ENCODE peak calls at places on chromosomes 3 and 15, in five cellular contexts. One of them, this sample, is unnamed.

GRCh38 chr3:150920236-150920635 is 15.0 kb upstream of the MINDY4B start:
- DNase-seq in CD4-positive, alpha-beta memory T cell: no peak
- DNase-seq in SK-N-SH: no peak
- DNase-seq in foreskin fibroblast: no peak
- DNase-seq in skeletal muscle cell: no peak
- DNase-seq in this sample: no peak

GRCh38 chr3:157369712-157370447 is 66.8 kb upstream of the PTX3 start:
- DNase-seq in foreskin fibroblast: no peak
- DNase-seq in skeletal muscle cell: peak; percentile 61
- DNase-seq in SK-N-SH: no peak
- DNase-seq in CD4-positive, alpha-beta memory T cell: no peak
- DNase-seq in this sample: no peak

GRCh38 chr15:77901251-77901881 is 176.1 kb downstream of the TBC1D2B start:
- DNase-seq in SK-N-SH: no peak
- DNase-seq in CD4-positive, alpha-beta memory T cell: no peak
- DNase-seq in foreskin fibroblast: no peak
- DNase-seq in skeletal muscle cell: no peak
- DNase-seq in this sample: peak; percentile 6

GRCh38 chr3:11739712-11740111 is 96.0 kb upstream of the VGLL4 start:
- DNase-seq in foreskin fibroblast: no peak
- DNase-seq in skeletal muscle cell: no peak
- DNase-seq in CD4-positive, alpha-beta memory T cell: no peak
- DNase-seq in SK-N-SH: no peak
- DNase-seq in this sample: no peak

GRCh38 chr3:148513066-148513671 is 184.5 kb upstream of the AGTR1 start:
- DNase-seq in SK-N-SH: no peak
- DNase-seq in CD4-positive, alpha-beta memory T cell: no peak
- DNase-seq in foreskin fibroblast: no peak
- DNase-seq in skeletal muscle cell: no peak
- DNase-seq in this sample: no peak

GRCh38 chr15:62649793-62650420 is 392.6 kb upstream of the TPM1 start:
- DNase-seq in foreskin fibroblast: peak; percentile 38
- DNase-seq in CD4-positive, alpha-beta memory T cell: no peak
- DNase-seq in skeletal muscle cell: no peak
- DNase-seq in SK-N-SH: no peak
- DNase-seq in this sample: no peak

GRCh38 chr3:32681811-32682210 is 3.2 kb upstream of the CNOT10 start:
- DNase-seq in foreskin fibroblast: no peak
- DNase-seq in SK-N-SH: no peak
- DNase-seq in CD4-positive, alpha-beta memory T cell: no peak
- DNase-seq in skeletal muscle cell: no peak
- DNase-seq in this sample: no peak

GRCh38 chr3:134367869-134368750 is 6.1 kb downstream of the AMOTL2 start:
- DNase-seq in skeletal muscle cell: no peak
- DNase-seq in foreskin fibroblast: no peak
- DNase-seq in SK-N-SH: no peak
- DNase-seq in CD4-positive, alpha-beta memory T cell: no peak
- DNase-seq in this sample: no peak

GRCh38 chr3:31880020-31880419 is 101.0 kb downstream of the OSBPL10 start:
- DNase-seq in CD4-positive, alpha-beta memory T cell: no peak
- DNase-seq in SK-N-SH: no peak
- DNase-seq in skeletal muscle cell: no peak
- DNase-seq in foreskin fibroblast: peak; percentile 35
- DNase-seq in this sample: no peak

GRCh38 chr3:184156522-184156955 is 1.4 kb downstream of the DVL3 start:
- DNase-seq in skeletal muscle cell: peak; percentile 36
- DNase-seq in foreskin fibroblast: no peak
- DNase-seq in CD4-positive, alpha-beta memory T cell: no peak
- DNase-seq in SK-N-SH: peak; percentile 78
- DNase-seq in this sample: peak; percentile 45

GRCh38 chr3:184977796-184978195 is 165.8 kb downstream of the VPS8 start:
- DNase-seq in SK-N-SH: no peak
- DNase-seq in CD4-positive, alpha-beta memory T cell: no peak
- DNase-seq in foreskin fibroblast: no peak
- DNase-seq in skeletal muscle cell: no peak
- DNase-seq in this sample: no peak

GRCh38 chr3:13507247-13507790 is 27.2 kb downstream of the HDAC11 start:
- DNase-seq in SK-N-SH: no peak
- DNase-seq in CD4-positive, alpha-beta memory T cell: no peak
- DNase-seq in foreskin fibroblast: no peak
- DNase-seq in skeletal muscle cell: no peak
- DNase-seq in this sample: no peak

GRCh38 chr15:75648156-75649000 is 666 bp downstream of the SNX33 start:
- DNase-seq in foreskin fibroblast: peak; percentile 32
- DNase-seq in skeletal muscle cell: no peak
- DNase-seq in CD4-positive, alpha-beta memory T cell: no peak
- DNase-seq in SK-N-SH: peak; percentile 77
- DNase-seq in this sample: no peak

GRCh38 chr3:151144756-151145155 is 58.3 kb downstream of the GPR171 start:
- DNase-seq in SK-N-SH: no peak
- DNase-seq in skeletal muscle cell: no peak
- DNase-seq in foreskin fibroblast: no peak
- DNase-seq in CD4-positive, alpha-beta memory T cell: no peak
- DNase-seq in this sample: no peak

GRCh38 chr3:129608087-129608935 is 1.8 kb upstream of the PLXND1 start:
- DNase-seq in foreskin fibroblast: no peak
- DNase-seq in CD4-positive, alpha-beta memory T cell: no peak
- DNase-seq in skeletal muscle cell: no peak
- DNase-seq in SK-N-SH: peak; percentile 72
- DNase-seq in this sample: peak; percentile 54

GRCh38 chr3:99645277-99646106 is 7.1 kb downstream of the COL8A1 start:
- DNase-seq in skeletal muscle cell: peak; percentile 71
- DNase-seq in SK-N-SH: peak; percentile 23
- DNase-seq in foreskin fibroblast: no peak
- DNase-seq in CD4-positive, alpha-beta memory T cell: no peak
- DNase-seq in this sample: peak; percentile 27

GRCh38 chr15:96403071-96403470 is 72.6 kb downstream of the NR2F2 start:
- DNase-seq in skeletal muscle cell: no peak
- DNase-seq in SK-N-SH: no peak
- DNase-seq in CD4-positive, alpha-beta memory T cell: no peak
- DNase-seq in foreskin fibroblast: no peak
- DNase-seq in this sample: no peak

GRCh38 chr3:149004622-149005021 is 13.3 kb downstream of the GYG1 start:
- DNase-seq in foreskin fibroblast: peak; percentile 26
- DNase-seq in skeletal muscle cell: peak; percentile 67
- DNase-seq in CD4-positive, alpha-beta memory T cell: no peak
- DNase-seq in SK-N-SH: no peak
- DNase-seq in this sample: no peak

GRCh38 chr15:78212546-78213424 is 21.6 kb downstream of the ACSBG1 start:
- DNase-seq in SK-N-SH: peak; percentile 58
- DNase-seq in skeletal muscle cell: peak; percentile 40
- DNase-seq in CD4-positive, alpha-beta memory T cell: no peak
- DNase-seq in foreskin fibroblast: peak; percentile 74
- DNase-seq in this sample: peak; percentile 91

GRCh38 chr15:69081310-69082004 is 67.0 kb downstream of the NOX5 start:
- DNase-seq in skeletal muscle cell: peak; percentile 14
- DNase-seq in CD4-positive, alpha-beta memory T cell: no peak
- DNase-seq in foreskin fibroblast: peak; percentile 30
- DNase-seq in SK-N-SH: no peak
- DNase-seq in this sample: peak; percentile 32

GRCh38 chr3:39407259-39407629 is 724 bp downstream of the RPSA start:
- DNase-seq in skeletal muscle cell: no peak
- DNase-seq in SK-N-SH: no peak
- DNase-seq in foreskin fibroblast: no peak
- DNase-seq in CD4-positive, alpha-beta memory T cell: no peak
- DNase-seq in this sample: no peak

GRCh38 chr3:45819543-45819942 is 22.4 kb downstream of the LZTFL1 start:
- DNase-seq in CD4-positive, alpha-beta memory T cell: no peak
- DNase-seq in skeletal muscle cell: no peak
- DNase-seq in SK-N-SH: no peak
- DNase-seq in foreskin fibroblast: peak; percentile 49
- DNase-seq in this sample: no peak

GRCh38 chr3:161851941-161852566 is 355.4 kb downstream of the OTOL1 start:
- DNase-seq in CD4-positive, alpha-beta memory T cell: no peak
- DNase-seq in skeletal muscle cell: no peak
- DNase-seq in SK-N-SH: peak; percentile 22
- DNase-seq in foreskin fibroblast: no peak
- DNase-seq in this sample: peak; percentile 69

GRCh38 chr15:25989327-25989726 is 126.2 kb upstream of the ATP10A start:
- DNase-seq in foreskin fibroblast: no peak
- DNase-seq in skeletal muscle cell: no peak
- DNase-seq in CD4-positive, alpha-beta memory T cell: no peak
- DNase-seq in SK-N-SH: no peak
- DNase-seq in this sample: peak; percentile 6

GRCh38 chr3:20912406-20912805 is 726.4 kb upstream of the SGO1 start:
- DNase-seq in skeletal muscle cell: no peak
- DNase-seq in foreskin fibroblast: no peak
- DNase-seq in SK-N-SH: no peak
- DNase-seq in CD4-positive, alpha-beta memory T cell: no peak
- DNase-seq in this sample: no peak

GRCh38 chr3:147411777-147412176 is 2.6 kb downstream of the ZIC1 start:
- DNase-seq in skeletal muscle cell: no peak
- DNase-seq in CD4-positive, alpha-beta memory T cell: no peak
- DNase-seq in SK-N-SH: no peak
- DNase-seq in foreskin fibroblast: no peak
- DNase-seq in this sample: no peak

GRCh38 chr3:147409143-147410121 is at the start of gene ZIC1:
- DNase-seq in CD4-positive, alpha-beta memory T cell: no peak
- DNase-seq in SK-N-SH: peak; percentile 93
- DNase-seq in skeletal muscle cell: no peak
- DNase-seq in foreskin fibroblast: no peak
- DNase-seq in this sample: no peak

GRCh38 chr3:147410518-147411234 is 1.5 kb downstream of the ZIC1 start:
- DNase-seq in SK-N-SH: no peak
- DNase-seq in skeletal muscle cell: peak; percentile 33
- DNase-seq in CD4-positive, alpha-beta memory T cell: peak; percentile 14
- DNase-seq in foreskin fibroblast: peak; percentile 34
- DNase-seq in this sample: no peak

GRCh38 chr3:147411235-147411607 is 2.1 kb downstream of the ZIC1 start:
- DNase-seq in SK-N-SH: no peak
- DNase-seq in CD4-positive, alpha-beta memory T cell: no peak
- DNase-seq in skeletal muscle cell: no peak
- DNase-seq in foreskin fibroblast: no peak
- DNase-seq in this sample: no peak

GRCh38 chr3:147410126-147410517 is 957 bp downstream of the ZIC1 start:
- DNase-seq in skeletal muscle cell: no peak
- DNase-seq in CD4-positive, alpha-beta memory T cell: no peak
- DNase-seq in SK-N-SH: no peak
- DNase-seq in foreskin fibroblast: no peak
- DNase-seq in this sample: no peak
- H3K4me3 ChIP-seq in skeletal muscle cell: peak overlapping the region; percentile 53
- H3K4me3 ChIP-seq in CD4-positive, alpha-beta memory T cell: no peak overlapping the region
- H3K4me3 ChIP-seq in SK-N-SH: no peak overlapping the region
- H3K4me3 ChIP-seq in foreskin fibroblast: peak overlapping the region; percentile 50
- H3K4me3 ChIP-seq in this sample: no peak overlapping the region

GRCh38 chr3:43769097-43769470 is 78.3 kb downstream of the ABHD5 start:
- DNase-seq in SK-N-SH: no peak
- DNase-seq in CD4-positive, alpha-beta memory T cell: no peak
- DNase-seq in skeletal muscle cell: no peak
- DNase-seq in foreskin fibroblast: no peak
- DNase-seq in this sample: no peak

GRCh38 chr3:43770426-43771103 is 79.8 kb downstream of the ABHD5 start:
- DNase-seq in skeletal muscle cell: no peak
- DNase-seq in CD4-positive, alpha-beta memory T cell: peak; percentile 37
- DNase-seq in SK-N-SH: peak; percentile 85
- DNase-seq in foreskin fibroblast: no peak
- DNase-seq in this sample: peak; percentile 84

GRCh38 chr3:43766672-43767465 is 76.1 kb downstream of the ABHD5 start:
- DNase-seq in skeletal muscle cell: no peak
- DNase-seq in CD4-positive, alpha-beta memory T cell: no peak
- DNase-seq in SK-N-SH: no peak
- DNase-seq in foreskin fibroblast: peak; percentile 82
- DNase-seq in this sample: no peak

GRCh38 chr3:43768594-43768993 is 77.9 kb downstream of the ABHD5 start:
- DNase-seq in foreskin fibroblast: peak; percentile 88
- DNase-seq in skeletal muscle cell: peak; percentile 70
- DNase-seq in CD4-positive, alpha-beta memory T cell: no peak
- DNase-seq in SK-N-SH: no peak
- DNase-seq in this sample: no peak

GRCh38 chr3:43769471-43770425 is 79.0 kb downstream of the ABHD5 start:
- DNase-seq in skeletal muscle cell: peak; percentile 84
- DNase-seq in CD4-positive, alpha-beta memory T cell: peak; percentile 65
- DNase-seq in SK-N-SH: peak; percentile 81
- DNase-seq in foreskin fibroblast: peak; percentile 96
- DNase-seq in this sample: peak; percentile 93
- H3K4me3 ChIP-seq in skeletal muscle cell: peak overlapping the region; percentile 41
- H3K4me3 ChIP-seq in CD4-positive, alpha-beta memory T cell: no peak overlapping the region
- H3K4me3 ChIP-seq in SK-N-SH: peak overlapping the region; percentile 49
- H3K4me3 ChIP-seq in foreskin fibroblast: peak overlapping the region; percentile 46
- H3K4me3 ChIP-seq in this sample: peak overlapping the region; percentile 22

GRCh38 chr15:89496155-89497098 is at the start of gene RHCG:
- DNase-seq in SK-N-SH: peak; percentile 61
- DNase-seq in foreskin fibroblast: peak; percentile 16
- DNase-seq in CD4-positive, alpha-beta memory T cell: no peak
- DNase-seq in skeletal muscle cell: no peak
- DNase-seq in this sample: peak; percentile 70
- H3K4me3 ChIP-seq in SK-N-SH: peak within 1 kb of the TSS; percentile 46
- H3K4me3 ChIP-seq in foreskin fibroblast: peak within 1 kb of the TSS; percentile 28
- H3K4me3 ChIP-seq in CD4-positive, alpha-beta memory T cell: no peak within 1 kb of the TSS
- H3K4me3 ChIP-seq in skeletal muscle cell: peak within 1 kb of the TSS; percentile 24
- H3K4me3 ChIP-seq in this sample: peak within 1 kb of the TSS; percentile 59

GRCh38 chr15:101487060-101487459 is 2.4 kb downstream of the PCSK6 start:
- DNase-seq in SK-N-SH: no peak
- DNase-seq in skeletal muscle cell: no peak
- DNase-seq in CD4-positive, alpha-beta memory T cell: no peak
- DNase-seq in foreskin fibroblast: no peak
- DNase-seq in this sample: no peak

GRCh38 chr15:101489633-101490407 is at the start of gene PCSK6:
- DNase-seq in CD4-positive, alpha-beta memory T cell: no peak
- DNase-seq in skeletal muscle cell: no peak
- DNase-seq in SK-N-SH: peak; percentile 87
- DNase-seq in foreskin fibroblast: no peak
- DNase-seq in this sample: peak; percentile 58

GRCh38 chr15:101489236-101489632 is 273 bp downstream of the PCSK6 start:
- DNase-seq in CD4-positive, alpha-beta memory T cell: no peak
- DNase-seq in foreskin fibroblast: no peak
- DNase-seq in skeletal muscle cell: no peak
- DNase-seq in SK-N-SH: peak; percentile 90
- DNase-seq in this sample: peak; percentile 74

GRCh38 chr15:101490408-101490891 is 943 bp upstream of the PCSK6 start:
- DNase-seq in CD4-positive, alpha-beta memory T cell: no peak
- DNase-seq in skeletal muscle cell: no peak
- DNase-seq in SK-N-SH: no peak
- DNase-seq in foreskin fibroblast: no peak
- DNase-seq in this sample: no peak

DNA sequence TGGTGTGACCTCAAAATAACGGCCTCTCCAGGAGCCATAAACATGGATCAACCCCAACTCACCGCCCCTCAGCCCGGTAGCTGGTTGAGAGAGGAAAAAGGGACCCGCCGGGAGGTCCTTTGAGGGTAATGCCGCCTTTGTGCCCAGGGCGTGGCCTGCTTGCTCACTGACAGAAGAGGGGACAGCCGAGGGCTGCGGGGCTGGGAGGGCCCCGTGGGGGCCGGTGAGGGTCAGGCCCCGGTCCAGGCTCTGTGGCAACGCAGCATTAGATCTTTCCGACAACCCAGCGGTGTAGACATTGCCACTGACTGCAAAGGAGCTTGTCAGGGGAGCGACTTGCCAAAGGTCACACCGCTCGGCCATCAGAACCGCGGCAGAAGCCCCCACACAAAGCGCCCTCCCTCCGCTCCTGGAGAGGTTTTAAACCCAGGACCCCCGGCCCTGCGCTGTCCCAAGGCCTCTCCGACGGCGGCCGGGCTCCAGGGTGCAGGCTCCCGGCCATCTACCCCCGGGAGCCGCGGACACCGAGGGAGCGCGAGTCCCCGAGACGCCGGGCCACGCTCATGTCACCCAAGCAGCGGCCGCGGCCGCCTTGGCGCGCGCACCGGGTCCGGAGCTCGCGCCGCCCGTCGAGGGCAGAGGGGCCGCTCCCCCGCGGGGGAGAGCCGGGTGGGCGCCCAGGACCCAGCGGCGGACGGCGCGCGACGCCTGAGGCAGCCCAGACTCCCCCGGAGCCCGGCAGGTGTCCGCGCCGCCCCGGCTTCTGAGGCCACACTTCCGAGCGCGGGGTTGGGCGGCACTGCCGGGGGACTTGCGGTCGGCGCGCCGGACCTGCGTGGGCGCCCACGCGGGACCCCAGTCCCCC is 975 bp downstream of the PCSK6 start:
- DNase-seq in SK-N-SH: peak; percentile 74
- DNase-seq in CD4-positive, alpha-beta memory T cell: no peak
- DNase-seq in foreskin fibroblast: no peak
- DNase-seq in skeletal muscle cell: no peak
- DNase-seq in this sample: no peak
- H3K4me3 ChIP-seq in SK-N-SH: no peak overlapping the region
- H3K4me3 ChIP-seq in CD4-positive, alpha-beta memory T cell: no peak overlapping the region
- H3K4me3 ChIP-seq in foreskin fibroblast: peak overlapping the region; percentile 28
- H3K4me3 ChIP-seq in skeletal muscle cell: no peak overlapping the region
- H3K4me3 ChIP-seq in this sample: peak overlapping the region; percentile 47

This sample was measured in BE2C.